ENCODE peak calls at places on chromosome 19, in seven cellular contexts. One of them, this sample, is unnamed.

GRCh38 chr19:10815969-10816635 is 19.9 kb downstream of the TMED1 start:
- DNase-seq in pancreas: no peak
- DNase-seq in uterus: no peak
- DNase-seq in psoas muscle: no peak
- DNase-seq in thoracic aorta: no peak
- DNase-seq in A673: no peak
- DNase-seq in tibial artery: no peak
- DNase-seq in this sample: no peak

GRCh38 chr19:15869109-15869555 is 28.7 kb downstream of the CYP4F2 start:
- DNase-seq in A673: peak
- DNase-seq in thoracic aorta: no peak
- DNase-seq in tibial artery: peak
- DNase-seq in psoas muscle: no peak
- DNase-seq in pancreas: no peak
- DNase-seq in uterus: no peak
- DNase-seq in this sample: no peak

GRCh38 chr19:50430888-50431342 is 1.8 kb upstream of the MYBPC2 start:
- DNase-seq in uterus: no peak
- DNase-seq in A673: no peak
- DNase-seq in pancreas: no peak
- DNase-seq in thoracic aorta: no peak
- DNase-seq in psoas muscle: no peak
- DNase-seq in tibial artery: no peak
- DNase-seq in this sample: no peak

GRCh38 chr19:50460161-50460765 is 16.0 kb upstream of the EMC10 start:
- DNase-seq in thoracic aorta: no peak
- DNase-seq in A673: peak
- DNase-seq in pancreas: no peak
- DNase-seq in uterus: no peak
- DNase-seq in psoas muscle: no peak
- DNase-seq in tibial artery: no peak
- DNase-seq in this sample: no peak

GRCh38 chr19:33748231-33748630 is 48.4 kb upstream of the KCTD15 start:
- DNase-seq in pancreas: no peak
- DNase-seq in uterus: no peak
- DNase-seq in A673: no peak
- DNase-seq in thoracic aorta: no peak
- DNase-seq in psoas muscle: no peak
- DNase-seq in tibial artery: no peak
- DNase-seq in this sample: no peak

GRCh38 chr19:51003316-51003715 is 1.9 kb upstream of the KLK8 start:
- DNase-seq in uterus: no peak
- DNase-seq in A673: no peak
- DNase-seq in psoas muscle: no peak
- DNase-seq in thoracic aorta: no peak
- DNase-seq in tibial artery: no peak
- DNase-seq in pancreas: no peak
- DNase-seq in this sample: no peak

GRCh38 chr19:57815247-57816075 is 748 bp upstream of the ZNF552 start:
- DNase-seq in pancreas: no peak
- DNase-seq in psoas muscle: no peak
- DNase-seq in tibial artery: no peak
- DNase-seq in A673: no peak
- DNase-seq in uterus: no peak
- DNase-seq in thoracic aorta: no peak
- DNase-seq in this sample: no peak

GRCh38 chr19:49106648-49107135 is 7.5 kb upstream of the LIN7B start:
- DNase-seq in pancreas: peak
- DNase-seq in thoracic aorta: no peak
- DNase-seq in uterus: no peak
- DNase-seq in psoas muscle: peak
- DNase-seq in A673: peak
- DNase-seq in tibial artery: no peak
- DNase-seq in this sample: no peak

GRCh38 chr19:21487969-21488368 is 17.4 kb upstream of the ZNF429 start:
- DNase-seq in thoracic aorta: no peak
- DNase-seq in psoas muscle: no peak
- DNase-seq in uterus: no peak
- DNase-seq in pancreas: no peak
- DNase-seq in A673: no peak
- DNase-seq in tibial artery: no peak
- DNase-seq in this sample: peak

GRCh38 chr19:44649578-44650145 is 6.0 kb downstream of the PVR start:
- DNase-seq in psoas muscle: no peak
- DNase-seq in tibial artery: no peak
- DNase-seq in uterus: no peak
- DNase-seq in thoracic aorta: no peak
- DNase-seq in pancreas: no peak
- DNase-seq in A673: no peak
- DNase-seq in this sample: no peak

GRCh38 chr19:9981406-9982260 is 28.7 kb downstream of the COL5A3 start:
- DNase-seq in uterus: no peak
- DNase-seq in A673: peak
- DNase-seq in tibial artery: no peak
- DNase-seq in thoracic aorta: no peak
- DNase-seq in psoas muscle: no peak
- DNase-seq in pancreas: no peak
- DNase-seq in this sample: no peak

GRCh38 chr19:15300533-15301194 is 31.7 kb downstream of the BRD4 start:
- DNase-seq in thoracic aorta: no peak
- DNase-seq in A673: peak
- DNase-seq in uterus: no peak
- DNase-seq in pancreas: no peak
- DNase-seq in psoas muscle: no peak
- DNase-seq in tibial artery: no peak
- DNase-seq in this sample: no peak

GRCh38 chr19:44681992-44682790 is 10.9 kb downstream of the CEACAM19 start:
- DNase-seq in tibial artery: no peak
- DNase-seq in A673: no peak
- DNase-seq in pancreas: no peak
- DNase-seq in thoracic aorta: no peak
- DNase-seq in uterus: no peak
- DNase-seq in psoas muscle: no peak
- DNase-seq in this sample: no peak

GRCh38 chr19:10228925-10229324 is 2.2 kb downstream of the S1PR2 start:
- DNase-seq in uterus: no peak
- DNase-seq in A673: peak
- DNase-seq in psoas muscle: no peak
- DNase-seq in pancreas: no peak
- DNase-seq in tibial artery: no peak
- DNase-seq in thoracic aorta: no peak
- DNase-seq in this sample: no peak

GRCh38 chr19:51163257-51163656 is 21.2 kb downstream of the SIGLEC7 start:
- DNase-seq in pancreas: no peak
- DNase-seq in thoracic aorta: no peak
- DNase-seq in tibial artery: no peak
- DNase-seq in uterus: no peak
- DNase-seq in psoas muscle: no peak
- DNase-seq in A673: no peak
- DNase-seq in this sample: peak

GRCh38 chr19:14494910-14495677 is 833 bp downstream of the GIPC1 start:
- DNase-seq in tibial artery: no peak
- DNase-seq in A673: no peak
- DNase-seq in thoracic aorta: no peak
- DNase-seq in pancreas: no peak
- DNase-seq in uterus: no peak
- DNase-seq in psoas muscle: no peak
- DNase-seq in this sample: no peak

GRCh38 chr19:55314396-55314795 is 10.7 kb downstream of the TMEM150B start:
- DNase-seq in thoracic aorta: no peak
- DNase-seq in A673: no peak
- DNase-seq in tibial artery: no peak
- DNase-seq in pancreas: no peak
- DNase-seq in psoas muscle: no peak
- DNase-seq in uterus: no peak
- DNase-seq in this sample: no peak

GRCh38 chr19:18202759-18203407 is 959 bp downstream of the RAB3A start:
- DNase-seq in tibial artery: no peak
- DNase-seq in A673: peak
- DNase-seq in thoracic aorta: no peak
- DNase-seq in uterus: peak
- DNase-seq in pancreas: peak
- DNase-seq in psoas muscle: peak
- DNase-seq in this sample: no peak

GRCh38 chr19:572891-573825 is 762 bp downstream of the BSG start:
- DNase-seq in uterus: peak
- DNase-seq in tibial artery: no peak
- DNase-seq in A673: peak
- DNase-seq in thoracic aorta: no peak
- DNase-seq in pancreas: peak
- DNase-seq in psoas muscle: peak
- DNase-seq in this sample: no peak

GRCh38 chr19:39705578-39706188 is 1.4 kb downstream of the LGALS14 start:
- DNase-seq in uterus: no peak
- DNase-seq in pancreas: no peak
- DNase-seq in A673: no peak
- DNase-seq in psoas muscle: no peak
- DNase-seq in tibial artery: no peak
- DNase-seq in thoracic aorta: no peak
- DNase-seq in this sample: no peak

GRCh38 chr19:40954573-40954972 is 36.5 kb upstream of the CYP2B6 start:
- DNase-seq in psoas muscle: no peak
- DNase-seq in thoracic aorta: no peak
- DNase-seq in tibial artery: no peak
- DNase-seq in pancreas: no peak
- DNase-seq in uterus: no peak
- DNase-seq in A673: no peak
- DNase-seq in this sample: no peak

GRCh38 chr19:56721714-56722113 is 50.2 kb upstream of the ZNF835 start:
- DNase-seq in psoas muscle: no peak
- DNase-seq in A673: no peak
- DNase-seq in uterus: no peak
- DNase-seq in thoracic aorta: no peak
- DNase-seq in tibial artery: no peak
- DNase-seq in pancreas: no peak
- DNase-seq in this sample: no peak

GRCh38 chr19:14563989-14564650 is 7.7 kb downstream of the NDUFB7 start:
- DNase-seq in uterus: no peak
- DNase-seq in thoracic aorta: no peak
- DNase-seq in pancreas: no peak
- DNase-seq in tibial artery: no peak
- DNase-seq in psoas muscle: peak
- DNase-seq in A673: peak
- DNase-seq in this sample: no peak

GRCh38 chr19:29029271-29029670 is 183.7 kb downstream of the UQCRFS1 start:
- DNase-seq in tibial artery: no peak
- DNase-seq in thoracic aorta: no peak
- DNase-seq in psoas muscle: no peak
- DNase-seq in A673: no peak
- DNase-seq in uterus: no peak
- DNase-seq in pancreas: no peak
- DNase-seq in this sample: no peak

GRCh38 chr19:293436-294110 is 2.4 kb upstream of the PLPP2 start:
- DNase-seq in uterus: no peak
- DNase-seq in pancreas: no peak
- DNase-seq in tibial artery: no peak
- DNase-seq in thoracic aorta: no peak
- DNase-seq in psoas muscle: peak
- DNase-seq in A673: no peak
- DNase-seq in this sample: no peak

GRCh38 chr19:16034958-16035560 is 41.2 kb upstream of the TPM4 start:
- DNase-seq in A673: no peak
- DNase-seq in psoas muscle: no peak
- DNase-seq in thoracic aorta: no peak
- DNase-seq in tibial artery: no peak
- DNase-seq in uterus: no peak
- DNase-seq in pancreas: no peak
- DNase-seq in this sample: no peak

GRCh38 chr19:46299004-46299509 is 2.2 kb downstream of the HIF3A start:
- DNase-seq in A673: peak
- DNase-seq in uterus: peak
- DNase-seq in psoas muscle: peak
- DNase-seq in tibial artery: peak
- DNase-seq in pancreas: peak
- DNase-seq in thoracic aorta: peak
- DNase-seq in this sample: peak

GRCh38 chr19:46297700-46298476 is 1.0 kb downstream of the HIF3A start:
- DNase-seq in pancreas: no peak
- DNase-seq in tibial artery: peak
- DNase-seq in A673: peak
- DNase-seq in uterus: peak
- DNase-seq in thoracic aorta: peak
- DNase-seq in psoas muscle: peak
- DNase-seq in this sample: peak

GRCh38 chr19:46299695-46300094 is 2.9 kb downstream of the HIF3A start:
- DNase-seq in tibial artery: peak
- DNase-seq in uterus: no peak
- DNase-seq in thoracic aorta: no peak
- DNase-seq in pancreas: no peak
- DNase-seq in psoas muscle: peak
- DNase-seq in A673: no peak
- DNase-seq in this sample: no peak

GRCh38 chr19:46296722-46297431 is at the start of gene HIF3A:
- DNase-seq in pancreas: no peak
- DNase-seq in thoracic aorta: no peak
- DNase-seq in tibial artery: peak
- DNase-seq in uterus: peak
- DNase-seq in A673: peak
- DNase-seq in psoas muscle: peak
- DNase-seq in this sample: no peak

GRCh38 chr19:46298477-46299003 is 1.7 kb downstream of the HIF3A start:
- DNase-seq in tibial artery: no peak
- DNase-seq in pancreas: no peak
- DNase-seq in A673: no peak
- DNase-seq in thoracic aorta: no peak
- DNase-seq in uterus: no peak
- DNase-seq in psoas muscle: no peak
- DNase-seq in this sample: no peak
- H3K4me3 ChIP-seq in tibial artery: peak
- H3K4me3 ChIP-seq in pancreas: no peak
- H3K4me3 ChIP-seq in A673: peak
- H3K4me3 ChIP-seq in thoracic aorta: peak
- H3K4me3 ChIP-seq in uterus: peak
- H3K4me3 ChIP-seq in psoas muscle: peak
- H3K4me3 ChIP-seq in this sample: peak

GRCh38 chr19:3570619-3571018 is 2.1 kb upstream of the HMG20B start:
- DNase-seq in uterus: no peak
- DNase-seq in pancreas: no peak
- DNase-seq in psoas muscle: no peak
- DNase-seq in tibial artery: no peak
- DNase-seq in A673: no peak
- DNase-seq in thoracic aorta: no peak
- DNase-seq in this sample: no peak
- TF ChIP-seq CTCF in uterus: no peak
- TF ChIP-seq CTCF in pancreas: no peak
- TF ChIP-seq CTCF in psoas muscle: no peak
- TF ChIP-seq CTCF in tibial artery: no peak
- TF ChIP-seq CTCF in A673: no peak
- TF ChIP-seq CTCF in thoracic aorta: no peak
- TF ChIP-seq CTCF in this sample: no peak

GRCh38 chr19:4295972-4296771 is 6.0 kb downstream of the TMIGD2 start:
- DNase-seq in A673: peak
- DNase-seq in pancreas: no peak
- DNase-seq in psoas muscle: no peak
- DNase-seq in uterus: no peak
- DNase-seq in tibial artery: no peak
- DNase-seq in thoracic aorta: no peak
- DNase-seq in this sample: no peak
- H3K27ac ChIP-seq in A673: no peak
- H3K27ac ChIP-seq in pancreas: no peak
- H3K27ac ChIP-seq in psoas muscle: no peak
- H3K27ac ChIP-seq in uterus: no peak
- H3K27ac ChIP-seq in tibial artery: no peak
- H3K27ac ChIP-seq in thoracic aorta: no peak
- H3K27ac ChIP-seq in this sample: no peak

GRCh38 chr19:13164370-13165090 is 14.3 kb downstream of the IER2 start:
- DNase-seq in psoas muscle: peak
- DNase-seq in A673: peak
- DNase-seq in pancreas: no peak
- DNase-seq in thoracic aorta: no peak
- DNase-seq in uterus: peak
- DNase-seq in tibial artery: no peak
- DNase-seq in this sample: peak
- H3K4me3 ChIP-seq in psoas muscle: peak
- H3K4me3 ChIP-seq in A673: peak
- H3K4me3 ChIP-seq in pancreas: no peak
- H3K4me3 ChIP-seq in thoracic aorta: peak
- H3K4me3 ChIP-seq in uterus: peak
- H3K4me3 ChIP-seq in tibial artery: peak
- H3K4me3 ChIP-seq in this sample: peak